ENCODE peak calls at places on chromosomes 3 and 15, in five cellular contexts. W is epithelial cell of prostate; D is HuH-7; E is stimulated activated CD8-positive, alpha-beta memory T cell treated with anti-CD3 and anti-CD28 coated beads, Interleukin-15, amount 100 ng/mL, for 48 hours; G is globus pallidus. Z is an unnamed sample.

GRCh38 chr15:70042553-70043214 is 55.0 kb downstream of the TLE3 start:
- DNase-seq in W (no peak), E (no peak), D (no peak), G (no peak), Z (no peak)

GRCh38 chr3:122066331-122067213 is 11.4 kb downstream of the CD86 start:
- DNase-seq in E (no peak), D (no peak), G (no peak), W (no peak), Z (no peak)

GRCh38 chr3:157856078-157856939 is 249.9 kb downstream of the SHOX2 start:
- DNase-seq in D (no peak), G (no peak), W (peak; percentile 18), E (no peak), Z (no peak)

GRCh38 chr3:94259291-94259690 is 196.4 kb downstream of the NSUN3 start:
- DNase-seq in G (no peak), W (no peak), E (no peak), D (no peak), Z (no peak)

GRCh38 chr3:24197809-24198208 is 252.7 kb downstream of the NR1D2 start:
- DNase-seq in G (no peak), D (peak; percentile 28), E (no peak), W (no peak), Z (no peak)

GRCh38 chr3:177356113-177356512 is 158.8 kb upstream of the TBL1XR1 start:
- DNase-seq in W (no peak), G (no peak), D (no peak), E (no peak), Z (no peak)

GRCh38 chr3:141181819-141182218 is 49.8 kb upstream of the PXYLP1 start:
- DNase-seq in G (no peak), W (no peak), D (no peak), E (no peak), Z (no peak)

GRCh38 chr15:98480858-98481257 is 167.5 kb upstream of the IGF1R start:
- DNase-seq in G (no peak), W (no peak), D (no peak), E (no peak), Z (no peak)

GRCh38 chr3:126552688-126553283 is 5.9 kb downstream of the C3orf22 start:
- DNase-seq in W (no peak), D (no peak), E (no peak), G (no peak), Z (no peak)

GRCh38 chr15:56929933-56930332 is 11.5 kb downstream of the TCF12 start:
- DNase-seq in W (no peak), E (no peak), G (no peak), D (no peak), Z (no peak)

GRCh38 chr3:141343824-141344223 is 24.5 kb upstream of the ZBTB38 start:
- DNase-seq in G (no peak), D (no peak), E (no peak), W (no peak), Z (no peak)

GRCh38 chr15:45094358-45094730 is 19.6 kb downstream of the DUOX2 start:
- DNase-seq in G (no peak), E (no peak), D (no peak), W (no peak), Z (no peak)

GRCh38 chr15:69414702-69415161 is 583 bp downstream of the KIF23 start:
- DNase-seq in G (no peak), D (peak; percentile 55), W (no peak), E (no peak), Z (peak; percentile 77)

GRCh38 chr15:68054658-68055223 is 626 bp downstream of the PIAS1 start:
- DNase-seq in D (peak; percentile 66), E (peak; percentile 8), G (no peak), W (no peak), Z (peak; percentile 16)

GRCh38 chr15:66953523-66954229 is 111.7 kb upstream of the SMAD3 start:
- DNase-seq in G (no peak), D (no peak), E (no peak), W (no peak), Z (no peak)

GRCh38 chr15:91885714-91886265 is 32.3 kb downstream of the SLCO3A1 start:
- DNase-seq in E (no peak), D (no peak), G (no peak), W (no peak), Z (no peak)

GRCh38 chr3:124558898-124559649 is 171.2 kb upstream of the UMPS start:
- DNase-seq in G (peak; percentile 66), W (peak; percentile 63), D (no peak), E (no peak), Z (peak; percentile 93)

GRCh38 chr15:77527164-77527778 is 105.4 kb downstream of the LINGO1 start:
- DNase-seq in E (no peak), D (peak; percentile 78), G (no peak), W (no peak), Z (no peak)

GRCh38 chr15:43277231-43277823 is 10.6 kb upstream of the TGM5 start:
- DNase-seq in G (no peak), E (no peak), D (no peak), W (no peak), Z (no peak)

GRCh38 chr15:60091150-60091549 is 87.0 kb downstream of the FOXB1 start:
- DNase-seq in D (peak; percentile 32), E (no peak), W (peak; percentile 89), G (peak; percentile 21), Z (peak; percentile 69)

GRCh38 chr3:146165844-146166243 is 4.9 kb upstream of the PLOD2 start:
- DNase-seq in D (no peak), W (no peak), G (no peak), E (no peak), Z (no peak)

GRCh38 chr3:128335621-128336296 is 130.9 kb downstream of the DNAJB8 start:
- DNase-seq in G (no peak), D (no peak), E (no peak), W (no peak), Z (no peak)

GRCh38 chr3:151901946-151902285 is 28.5 kb downstream of the SUCNR1 start:
- DNase-seq in G (no peak), W (no peak), D (no peak), E (no peak), Z (no peak)

GRCh38 chr15:80578871-80579270 is 116.2 kb upstream of the ABHD17C start:
- DNase-seq in D (no peak), E (no peak), W (no peak), G (no peak), Z (no peak)

GRCh38 chr3:58824285-58824684 is 157.7 kb upstream of the FAM3D start:
- DNase-seq in D (peak; percentile 20), G (peak; percentile 29), W (no peak), E (peak; percentile 3), Z (peak; percentile 54)

GRCh38 chr3:10557783-10558373 is 52.5 kb upstream of the ATP2B2 start:
- DNase-seq in G (no peak), D (no peak), W (no peak), E (no peak), Z (no peak)

GRCh38 chr3:15875016-15875689 is 77.4 kb upstream of the ANKRD28 start:
- DNase-seq in G (no peak), W (peak; percentile 39), E (no peak), D (no peak), Z (peak; percentile 16)

GRCh38 chr3:141000027-141000663 is 51.0 kb upstream of the SPSB4 start:
- DNase-seq in W (no peak), E (peak; percentile 18), G (peak; percentile 53), D (peak; percentile 30), Z (peak; percentile 4)

GRCh38 chr3:172090035-172090434 is 50.7 kb downstream of the FNDC3B start:
- DNase-seq in E (no peak), D (no peak), W (no peak), G (no peak), Z (no peak)

GRCh38 chr3:76138921-76139320 is 353.6 kb upstream of the ZNF717 start:
- DNase-seq in E (no peak), G (no peak), D (no peak), W (no peak), Z (peak; percentile 31)